ENCODE peak calls at places on chromosomes 7 and 10, in eight cellular contexts. One of them, this sample, is unnamed.

GRCh38 chr10:107415446-107415845 is 250.9 kb upstream of the SORCS1 start:
- DNase-seq in naive thymus-derived CD8-positive, alpha-beta T cell: no peak
- DNase-seq in lower leg skin: no peak
- DNase-seq in stimulated activated effector memory CD8-positive, alpha-beta T cell treated with anti-CD3 and anti-CD28 coated beads, Interleukin-12 subunit alpha, Interleukin-12 subunit beta, amount 100 ng/mL, for 72 hours: no peak
- DNase-seq in EL: no peak
- DNase-seq in mucosa of descending colon: no peak
- DNase-seq in tibial artery: no peak
- DNase-seq in Kasumi-1: peak
- DNase-seq in this sample: no peak

GRCh38 chr7:31883761-31884164 is 186.4 kb downstream of the PDE1C start:
- DNase-seq in naive thymus-derived CD8-positive, alpha-beta T cell: no peak
- DNase-seq in lower leg skin: no peak
- DNase-seq in stimulated activated effector memory CD8-positive, alpha-beta T cell treated with anti-CD3 and anti-CD28 coated beads, Interleukin-12 subunit alpha, Interleukin-12 subunit beta, amount 100 ng/mL, for 72 hours: no peak
- DNase-seq in EL: peak
- DNase-seq in mucosa of descending colon: no peak
- DNase-seq in tibial artery: no peak
- DNase-seq in Kasumi-1: peak
- DNase-seq in this sample: no peak

GRCh38 chr10:806451-807162 is 117.1 kb upstream of the DIP2C start:
- DNase-seq in naive thymus-derived CD8-positive, alpha-beta T cell: no peak
- DNase-seq in lower leg skin: peak
- DNase-seq in stimulated activated effector memory CD8-positive, alpha-beta T cell treated with anti-CD3 and anti-CD28 coated beads, Interleukin-12 subunit alpha, Interleukin-12 subunit beta, amount 100 ng/mL, for 72 hours: no peak
- DNase-seq in EL: no peak
- DNase-seq in mucosa of descending colon: no peak
- DNase-seq in tibial artery: no peak
- DNase-seq in Kasumi-1: no peak
- DNase-seq in this sample: no peak

GRCh38 chr10:73838827-73839226 is 27.4 kb upstream of the NDST2 start:
- DNase-seq in naive thymus-derived CD8-positive, alpha-beta T cell: no peak
- DNase-seq in lower leg skin: no peak
- DNase-seq in stimulated activated effector memory CD8-positive, alpha-beta T cell treated with anti-CD3 and anti-CD28 coated beads, Interleukin-12 subunit alpha, Interleukin-12 subunit beta, amount 100 ng/mL, for 72 hours: no peak
- DNase-seq in EL: peak
- DNase-seq in mucosa of descending colon: no peak
- DNase-seq in tibial artery: no peak
- DNase-seq in Kasumi-1: no peak
- DNase-seq in this sample: no peak

GRCh38 chr10:124126139-124126538 is 32.7 kb upstream of the CHST15 start:
- DNase-seq in naive thymus-derived CD8-positive, alpha-beta T cell: no peak
- DNase-seq in lower leg skin: no peak
- DNase-seq in stimulated activated effector memory CD8-positive, alpha-beta T cell treated with anti-CD3 and anti-CD28 coated beads, Interleukin-12 subunit alpha, Interleukin-12 subunit beta, amount 100 ng/mL, for 72 hours: no peak
- DNase-seq in EL: no peak
- DNase-seq in mucosa of descending colon: no peak
- DNase-seq in tibial artery: no peak
- DNase-seq in Kasumi-1: no peak
- DNase-seq in this sample: no peak

GRCh38 chr7:127702253-127702652 is 50.3 kb downstream of the SND1 start:
- DNase-seq in naive thymus-derived CD8-positive, alpha-beta T cell: no peak
- DNase-seq in lower leg skin: no peak
- DNase-seq in stimulated activated effector memory CD8-positive, alpha-beta T cell treated with anti-CD3 and anti-CD28 coated beads, Interleukin-12 subunit alpha, Interleukin-12 subunit beta, amount 100 ng/mL, for 72 hours: no peak
- DNase-seq in EL: no peak
- DNase-seq in mucosa of descending colon: no peak
- DNase-seq in tibial artery: no peak
- DNase-seq in Kasumi-1: no peak
- DNase-seq in this sample: no peak

GRCh38 chr7:98294798-98295382 is 13.4 kb downstream of the BRI3 start:
- DNase-seq in naive thymus-derived CD8-positive, alpha-beta T cell: no peak
- DNase-seq in lower leg skin: peak
- DNase-seq in stimulated activated effector memory CD8-positive, alpha-beta T cell treated with anti-CD3 and anti-CD28 coated beads, Interleukin-12 subunit alpha, Interleukin-12 subunit beta, amount 100 ng/mL, for 72 hours: no peak
- DNase-seq in EL: peak
- DNase-seq in mucosa of descending colon: no peak
- DNase-seq in tibial artery: no peak
- DNase-seq in Kasumi-1: peak
- DNase-seq in this sample: peak

GRCh38 chr10:1698185-1698584 is 39.1 kb downstream of the ADARB2 start:
- DNase-seq in naive thymus-derived CD8-positive, alpha-beta T cell: no peak
- DNase-seq in lower leg skin: no peak
- DNase-seq in stimulated activated effector memory CD8-positive, alpha-beta T cell treated with anti-CD3 and anti-CD28 coated beads, Interleukin-12 subunit alpha, Interleukin-12 subunit beta, amount 100 ng/mL, for 72 hours: no peak
- DNase-seq in EL: no peak
- DNase-seq in mucosa of descending colon: no peak
- DNase-seq in tibial artery: no peak
- DNase-seq in Kasumi-1: no peak
- DNase-seq in this sample: no peak

GRCh38 chr7:43039346-43039745 is 73.1 kb upstream of the HECW1 start:
- DNase-seq in naive thymus-derived CD8-positive, alpha-beta T cell: no peak
- DNase-seq in lower leg skin: no peak
- DNase-seq in stimulated activated effector memory CD8-positive, alpha-beta T cell treated with anti-CD3 and anti-CD28 coated beads, Interleukin-12 subunit alpha, Interleukin-12 subunit beta, amount 100 ng/mL, for 72 hours: no peak
- DNase-seq in EL: no peak
- DNase-seq in mucosa of descending colon: no peak
- DNase-seq in tibial artery: no peak
- DNase-seq in Kasumi-1: no peak
- DNase-seq in this sample: peak

GRCh38 chr10:79155301-79156081 is 86.7 kb downstream of the ZMIZ1 start:
- DNase-seq in naive thymus-derived CD8-positive, alpha-beta T cell: no peak
- DNase-seq in lower leg skin: no peak
- DNase-seq in stimulated activated effector memory CD8-positive, alpha-beta T cell treated with anti-CD3 and anti-CD28 coated beads, Interleukin-12 subunit alpha, Interleukin-12 subunit beta, amount 100 ng/mL, for 72 hours: no peak
- DNase-seq in EL: peak
- DNase-seq in mucosa of descending colon: no peak
- DNase-seq in tibial artery: peak
- DNase-seq in Kasumi-1: peak
- DNase-seq in this sample: no peak

GRCh38 chr7:93165447-93165846 is 17.3 kb upstream of the SAMD9L start:
- DNase-seq in naive thymus-derived CD8-positive, alpha-beta T cell: no peak
- DNase-seq in lower leg skin: no peak
- DNase-seq in stimulated activated effector memory CD8-positive, alpha-beta T cell treated with anti-CD3 and anti-CD28 coated beads, Interleukin-12 subunit alpha, Interleukin-12 subunit beta, amount 100 ng/mL, for 72 hours: no peak
- DNase-seq in EL: no peak
- DNase-seq in mucosa of descending colon: no peak
- DNase-seq in tibial artery: no peak
- DNase-seq in Kasumi-1: no peak
- DNase-seq in this sample: no peak

GRCh38 chr7:7257899-7258692 is 75.8 kb downstream of the C1GALT1 start:
- DNase-seq in naive thymus-derived CD8-positive, alpha-beta T cell: peak
- DNase-seq in lower leg skin: no peak
- DNase-seq in stimulated activated effector memory CD8-positive, alpha-beta T cell treated with anti-CD3 and anti-CD28 coated beads, Interleukin-12 subunit alpha, Interleukin-12 subunit beta, amount 100 ng/mL, for 72 hours: no peak
- DNase-seq in EL: no peak
- DNase-seq in mucosa of descending colon: no peak
- DNase-seq in tibial artery: no peak
- DNase-seq in Kasumi-1: peak
- DNase-seq in this sample: no peak

GRCh38 chr7:80287400-80288174 is 153.0 kb downstream of the GNAI1 start:
- DNase-seq in naive thymus-derived CD8-positive, alpha-beta T cell: no peak
- DNase-seq in lower leg skin: no peak
- DNase-seq in stimulated activated effector memory CD8-positive, alpha-beta T cell treated with anti-CD3 and anti-CD28 coated beads, Interleukin-12 subunit alpha, Interleukin-12 subunit beta, amount 100 ng/mL, for 72 hours: no peak
- DNase-seq in EL: no peak
- DNase-seq in mucosa of descending colon: no peak
- DNase-seq in tibial artery: no peak
- DNase-seq in Kasumi-1: no peak
- DNase-seq in this sample: no peak

GRCh38 chr7:116213361-116214155 is 3.2 kb downstream of the TES start:
- DNase-seq in naive thymus-derived CD8-positive, alpha-beta T cell: no peak
- DNase-seq in lower leg skin: no peak
- DNase-seq in stimulated activated effector memory CD8-positive, alpha-beta T cell treated with anti-CD3 and anti-CD28 coated beads, Interleukin-12 subunit alpha, Interleukin-12 subunit beta, amount 100 ng/mL, for 72 hours: no peak
- DNase-seq in EL: no peak
- DNase-seq in mucosa of descending colon: no peak
- DNase-seq in tibial artery: no peak
- DNase-seq in Kasumi-1: no peak
- DNase-seq in this sample: no peak

GRCh38 chr7:12162420-12163113 is 48.5 kb upstream of the TMEM106B start:
- DNase-seq in naive thymus-derived CD8-positive, alpha-beta T cell: no peak
- DNase-seq in lower leg skin: no peak
- DNase-seq in stimulated activated effector memory CD8-positive, alpha-beta T cell treated with anti-CD3 and anti-CD28 coated beads, Interleukin-12 subunit alpha, Interleukin-12 subunit beta, amount 100 ng/mL, for 72 hours: no peak
- DNase-seq in EL: peak
- DNase-seq in mucosa of descending colon: no peak
- DNase-seq in tibial artery: no peak
- DNase-seq in Kasumi-1: no peak
- DNase-seq in this sample: no peak

GRCh38 chr10:98309366-98310355 is 41.7 kb upstream of the LOXL4 start:
- DNase-seq in naive thymus-derived CD8-positive, alpha-beta T cell: no peak
- DNase-seq in lower leg skin: peak
- DNase-seq in stimulated activated effector memory CD8-positive, alpha-beta T cell treated with anti-CD3 and anti-CD28 coated beads, Interleukin-12 subunit alpha, Interleukin-12 subunit beta, amount 100 ng/mL, for 72 hours: no peak
- DNase-seq in EL: peak
- DNase-seq in mucosa of descending colon: peak
- DNase-seq in tibial artery: peak
- DNase-seq in Kasumi-1: peak
- DNase-seq in this sample: peak

GRCh38 chr7:37284805-37285211 is 163.9 kb downstream of the ELMO1 start:
- DNase-seq in naive thymus-derived CD8-positive, alpha-beta T cell: peak
- DNase-seq in lower leg skin: peak
- DNase-seq in stimulated activated effector memory CD8-positive, alpha-beta T cell treated with anti-CD3 and anti-CD28 coated beads, Interleukin-12 subunit alpha, Interleukin-12 subunit beta, amount 100 ng/mL, for 72 hours: peak
- DNase-seq in EL: no peak
- DNase-seq in mucosa of descending colon: no peak
- DNase-seq in tibial artery: peak
- DNase-seq in Kasumi-1: peak
- DNase-seq in this sample: no peak

GRCh38 chr10:88565072-88565471 is 18.0 kb downstream of the RNLS start:
- DNase-seq in naive thymus-derived CD8-positive, alpha-beta T cell: no peak
- DNase-seq in lower leg skin: no peak
- DNase-seq in stimulated activated effector memory CD8-positive, alpha-beta T cell treated with anti-CD3 and anti-CD28 coated beads, Interleukin-12 subunit alpha, Interleukin-12 subunit beta, amount 100 ng/mL, for 72 hours: no peak
- DNase-seq in EL: peak
- DNase-seq in mucosa of descending colon: no peak
- DNase-seq in tibial artery: no peak
- DNase-seq in Kasumi-1: peak
- DNase-seq in this sample: no peak

GRCh38 chr10:15859531-15859864 is 809 bp downstream of the MINDY3 start:
- DNase-seq in naive thymus-derived CD8-positive, alpha-beta T cell: no peak
- DNase-seq in lower leg skin: no peak
- DNase-seq in stimulated activated effector memory CD8-positive, alpha-beta T cell treated with anti-CD3 and anti-CD28 coated beads, Interleukin-12 subunit alpha, Interleukin-12 subunit beta, amount 100 ng/mL, for 72 hours: no peak
- DNase-seq in EL: no peak
- DNase-seq in mucosa of descending colon: no peak
- DNase-seq in tibial artery: no peak
- DNase-seq in Kasumi-1: no peak
- DNase-seq in this sample: no peak

GRCh38 chr7:142870575-142871259 is 14.8 kb downstream of the TRPV6 start:
- DNase-seq in naive thymus-derived CD8-positive, alpha-beta T cell: no peak
- DNase-seq in lower leg skin: peak
- DNase-seq in stimulated activated effector memory CD8-positive, alpha-beta T cell treated with anti-CD3 and anti-CD28 coated beads, Interleukin-12 subunit alpha, Interleukin-12 subunit beta, amount 100 ng/mL, for 72 hours: no peak
- DNase-seq in EL: no peak
- DNase-seq in mucosa of descending colon: no peak
- DNase-seq in tibial artery: no peak
- DNase-seq in Kasumi-1: no peak
- DNase-seq in this sample: no peak

GRCh38 chr7:113657603-113658002 is 261.2 kb downstream of the PPP1R3A start:
- DNase-seq in naive thymus-derived CD8-positive, alpha-beta T cell: no peak
- DNase-seq in lower leg skin: no peak
- DNase-seq in stimulated activated effector memory CD8-positive, alpha-beta T cell treated with anti-CD3 and anti-CD28 coated beads, Interleukin-12 subunit alpha, Interleukin-12 subunit beta, amount 100 ng/mL, for 72 hours: no peak
- DNase-seq in EL: no peak
- DNase-seq in mucosa of descending colon: no peak
- DNase-seq in tibial artery: no peak
- DNase-seq in Kasumi-1: no peak
- DNase-seq in this sample: no peak

GRCh38 chr10:28250782-28251181 is 52.1 kb downstream of the MPP7 start:
- DNase-seq in naive thymus-derived CD8-positive, alpha-beta T cell: peak
- DNase-seq in lower leg skin: no peak
- DNase-seq in stimulated activated effector memory CD8-positive, alpha-beta T cell treated with anti-CD3 and anti-CD28 coated beads, Interleukin-12 subunit alpha, Interleukin-12 subunit beta, amount 100 ng/mL, for 72 hours: no peak
- DNase-seq in EL: peak
- DNase-seq in mucosa of descending colon: no peak
- DNase-seq in tibial artery: no peak
- DNase-seq in Kasumi-1: peak
- DNase-seq in this sample: peak

GRCh38 chr10:69224862-69225657 is 4.9 kb downstream of the HKDC1 start:
- DNase-seq in naive thymus-derived CD8-positive, alpha-beta T cell: no peak
- DNase-seq in lower leg skin: no peak
- DNase-seq in stimulated activated effector memory CD8-positive, alpha-beta T cell treated with anti-CD3 and anti-CD28 coated beads, Interleukin-12 subunit alpha, Interleukin-12 subunit beta, amount 100 ng/mL, for 72 hours: no peak
- DNase-seq in EL: peak
- DNase-seq in mucosa of descending colon: no peak
- DNase-seq in tibial artery: no peak
- DNase-seq in Kasumi-1: no peak
- DNase-seq in this sample: no peak

GRCh38 chr10:43857206-43857952 is 208.7 kb upstream of the ZNF32 start:
- DNase-seq in naive thymus-derived CD8-positive, alpha-beta T cell: no peak
- DNase-seq in lower leg skin: no peak
- DNase-seq in stimulated activated effector memory CD8-positive, alpha-beta T cell treated with anti-CD3 and anti-CD28 coated beads, Interleukin-12 subunit alpha, Interleukin-12 subunit beta, amount 100 ng/mL, for 72 hours: no peak
- DNase-seq in EL: peak
- DNase-seq in mucosa of descending colon: no peak
- DNase-seq in tibial artery: no peak
- DNase-seq in Kasumi-1: no peak
- DNase-seq in this sample: peak

GRCh38 chr10:127720903-127721302 is 16.1 kb upstream of the FOXI2 start:
- DNase-seq in naive thymus-derived CD8-positive, alpha-beta T cell: no peak
- DNase-seq in lower leg skin: peak
- DNase-seq in stimulated activated effector memory CD8-positive, alpha-beta T cell treated with anti-CD3 and anti-CD28 coated beads, Interleukin-12 subunit alpha, Interleukin-12 subunit beta, amount 100 ng/mL, for 72 hours: no peak
- DNase-seq in EL: no peak
- DNase-seq in mucosa of descending colon: no peak
- DNase-seq in tibial artery: no peak
- DNase-seq in Kasumi-1: no peak
- DNase-seq in this sample: no peak

GRCh38 chr10:44966816-44967509 is 7.4 kb downstream of the RASSF4 start:
- DNase-seq in naive thymus-derived CD8-positive, alpha-beta T cell: no peak
- DNase-seq in lower leg skin: peak
- DNase-seq in stimulated activated effector memory CD8-positive, alpha-beta T cell treated with anti-CD3 and anti-CD28 coated beads, Interleukin-12 subunit alpha, Interleukin-12 subunit beta, amount 100 ng/mL, for 72 hours: no peak
- DNase-seq in EL: no peak
- DNase-seq in mucosa of descending colon: no peak
- DNase-seq in tibial artery: no peak
- DNase-seq in Kasumi-1: no peak
- DNase-seq in this sample: no peak

GRCh38 chr10:103666109-103666508 is 172.6 kb downstream of the NEURL1 start:
- DNase-seq in naive thymus-derived CD8-positive, alpha-beta T cell: no peak
- DNase-seq in lower leg skin: no peak
- DNase-seq in stimulated activated effector memory CD8-positive, alpha-beta T cell treated with anti-CD3 and anti-CD28 coated beads, Interleukin-12 subunit alpha, Interleukin-12 subunit beta, amount 100 ng/mL, for 72 hours: no peak
- DNase-seq in EL: peak
- DNase-seq in mucosa of descending colon: no peak
- DNase-seq in tibial artery: no peak
- DNase-seq in Kasumi-1: peak
- DNase-seq in this sample: no peak

GRCh38 chr7:17123020-17123419 is 175.4 kb upstream of the AHR start:
- DNase-seq in naive thymus-derived CD8-positive, alpha-beta T cell: no peak
- DNase-seq in lower leg skin: no peak
- DNase-seq in stimulated activated effector memory CD8-positive, alpha-beta T cell treated with anti-CD3 and anti-CD28 coated beads, Interleukin-12 subunit alpha, Interleukin-12 subunit beta, amount 100 ng/mL, for 72 hours: no peak
- DNase-seq in EL: peak
- DNase-seq in mucosa of descending colon: no peak
- DNase-seq in tibial artery: no peak
- DNase-seq in Kasumi-1: peak
- DNase-seq in this sample: no peak

GRCh38 chr10:86523348-86523747 is 1.8 kb upstream of the WAPL start:
- DNase-seq in naive thymus-derived CD8-positive, alpha-beta T cell: no peak
- DNase-seq in lower leg skin: no peak
- DNase-seq in stimulated activated effector memory CD8-positive, alpha-beta T cell treated with anti-CD3 and anti-CD28 coated beads, Interleukin-12 subunit alpha, Interleukin-12 subunit beta, amount 100 ng/mL, for 72 hours: no peak
- DNase-seq in EL: peak
- DNase-seq in mucosa of descending colon: no peak
- DNase-seq in tibial artery: no peak
- DNase-seq in Kasumi-1: no peak
- DNase-seq in this sample: no peak

GRCh38 chr10:18659784-18660561 is 742 bp downstream of the ARL5B start:
- DNase-seq in naive thymus-derived CD8-positive, alpha-beta T cell: no peak
- DNase-seq in lower leg skin: no peak
- DNase-seq in stimulated activated effector memory CD8-positive, alpha-beta T cell treated with anti-CD3 and anti-CD28 coated beads, Interleukin-12 subunit alpha, Interleukin-12 subunit beta, amount 100 ng/mL, for 72 hours: no peak
- DNase-seq in EL: peak
- DNase-seq in mucosa of descending colon: no peak
- DNase-seq in tibial artery: no peak
- DNase-seq in Kasumi-1: peak
- DNase-seq in this sample: no peak

This sample was measured in fibroblast of the conjunctiva.